ENCODE peak calls at places on chromosomes 6 and 20, in eight cellular contexts. U is foreskin fibroblast, I is cardiac fibroblast, P is WERI-Rb-1, C is cardiac muscle cell, D is mammary epithelial cell, X is GM23248, W is lower lobe of right lung. L is an unnamed sample.

GRCh38 chr20:8082025-8082424 is 50.0 kb upstream of the PLCB1 start:
- DNase-seq in U (no peak), I (peak), P (no peak), C (no peak), D (no peak), X (peak), W (no peak), L (no peak)

GRCh38 chr6:16130932-16131387 is 2.1 kb downstream of the MYLIP start:
- DNase-seq in U (peak), I (peak), P (no peak), C (peak), D (peak), X (peak), W (no peak), L (peak)

GRCh38 chr20:16124911-16125776 is 448.1 kb downstream of the KIF16B start:
- DNase-seq in U (no peak), I (no peak), P (no peak), C (no peak), D (no peak), X (no peak), W (no peak), L (no peak)

GRCh38 chr6:15427360-15428070 is 181.6 kb downstream of the JARID2 start:
- DNase-seq in U (no peak), I (no peak), P (no peak), C (no peak), D (peak), X (no peak), W (no peak), L (no peak)

GRCh38 chr20:38680492-38681118 is 43.7 kb upstream of the SLC32A1 start:
- DNase-seq in U (peak), I (peak), P (no peak), C (peak), D (peak), X (peak), W (no peak), L (no peak)

GRCh38 chr6:19749722-19750121 is 87.4 kb upstream of the ID4 start:
- DNase-seq in U (no peak), I (no peak), P (no peak), C (no peak), D (no peak), X (no peak), W (no peak), L (no peak)

GRCh38 chr6:158488065-158488464 is 71.8 kb upstream of the TMEM181 start:
- DNase-seq in U (peak), I (peak), P (no peak), C (no peak), D (peak), X (peak), W (no peak), L (peak)

GRCh38 chr20:58973866-58974265 is 7.2 kb upstream of the NELFCD start:
- DNase-seq in U (no peak), I (no peak), P (no peak), C (no peak), D (no peak), X (no peak), W (no peak), L (no peak)

GRCh38 chr20:20393207-20393606 is 25.3 kb downstream of the INSM1 start:
- DNase-seq in U (no peak), I (peak), P (no peak), C (no peak), D (no peak), X (peak), W (no peak), L (no peak)

GRCh38 chr6:156917213-156917612 is 140.0 kb downstream of the ARID1B start:
- DNase-seq in U (no peak), I (peak), P (no peak), C (no peak), D (no peak), X (no peak), W (no peak), L (no peak)

GRCh38 chr6:157240059-157240959 is 83.0 kb downstream of the TMEM242 start:
- DNase-seq in U (peak), I (peak), P (peak), C (no peak), D (no peak), X (peak), W (no peak), L (peak)

GRCh38 chr6:83884523-83884922 is 25.0 kb downstream of the CYB5R4 start:
- DNase-seq in U (peak), I (peak), P (no peak), C (peak), D (peak), X (peak), W (no peak), L (no peak)

GRCh38 chr20:55160996-55161395 is 685.6 kb downstream of the DOK5 start:
- DNase-seq in U (peak), I (no peak), P (no peak), C (no peak), D (peak), X (no peak), W (no peak), L (peak)

GRCh38 chr6:108996208-108996607 is 98.4 kb downstream of the SESN1 start:
- DNase-seq in U (no peak), I (no peak), P (no peak), C (no peak), D (no peak), X (no peak), W (no peak), L (no peak)

GRCh38 chr6:6368684-6369052 is 48.2 kb upstream of the F13A1 start:
- DNase-seq in U (no peak), I (no peak), P (no peak), C (no peak), D (no peak), X (no peak), W (no peak), L (no peak)

GRCh38 chr6:158251565-158251964 is 60.7 kb upstream of the TULP4 start:
- DNase-seq in U (no peak), I (no peak), P (no peak), C (no peak), D (no peak), X (no peak), W (no peak), L (no peak)

GRCh38 chr6:149834513-149835481 is 29.4 kb downstream of the LRP11 start:
- DNase-seq in U (no peak), I (peak), P (peak), C (peak), D (peak), X (peak), W (no peak), L (peak)

DNA sequence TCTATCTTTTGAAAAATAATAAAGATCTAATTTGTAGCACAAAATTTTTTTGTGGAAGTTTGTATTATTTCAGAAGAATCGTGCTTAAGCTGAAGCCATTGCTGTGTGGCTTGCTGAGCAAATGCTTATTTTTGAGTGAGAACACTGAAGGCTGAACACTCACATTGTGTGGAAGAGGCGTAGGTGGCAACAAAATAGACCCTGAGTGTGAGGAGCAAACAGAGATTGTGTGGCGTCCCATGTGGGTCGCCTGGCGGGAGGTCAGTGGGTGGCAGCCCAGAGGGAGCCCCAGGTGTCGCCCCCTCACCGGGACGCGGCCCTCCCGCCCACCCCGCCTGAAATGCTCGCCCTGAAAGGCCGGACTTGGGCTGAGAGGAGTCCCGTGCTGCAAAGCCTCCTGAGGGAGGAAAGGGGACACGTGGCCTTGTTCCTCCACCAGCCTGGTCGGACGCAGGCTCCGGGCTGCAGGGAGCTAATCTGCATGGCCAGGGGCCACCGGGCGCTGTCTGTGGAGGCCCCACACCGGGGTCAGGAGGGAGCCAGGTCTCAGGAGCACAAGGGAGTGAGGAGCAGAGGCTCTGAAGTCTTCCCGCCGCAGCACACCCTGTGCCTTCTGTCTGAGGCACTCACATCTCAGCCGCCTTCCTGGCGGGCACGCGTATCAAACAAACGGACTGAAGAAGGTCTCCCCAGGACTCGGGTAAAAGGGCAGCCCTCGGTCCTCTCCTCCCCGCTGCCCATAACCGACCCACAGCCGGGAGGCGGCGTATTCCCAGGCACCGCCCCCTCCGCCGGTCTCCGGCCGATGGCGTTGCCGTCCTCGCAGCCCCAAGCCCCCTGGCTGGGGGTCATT is 15.9 kb downstream of the DDO start:
- DNase-seq in U (peak), I (peak), P (no peak), C (no peak), D (no peak), X (peak), W (no peak), L (no peak)
- H3K4me3 ChIP-seq in U (peak), I (peak), P (no peak), C (no peak), D (no peak), X (peak), W (peak), L (no peak)

GRCh38 chr20:51595744-51596143 is 53.2 kb upstream of the NFATC2 start:
- DNase-seq in U (no peak), I (no peak), P (no peak), C (no peak), D (no peak), X (no peak), W (no peak), L (no peak)

GRCh38 chr20:51594206-51594998 is 51.9 kb upstream of the NFATC2 start:
- DNase-seq in U (no peak), I (no peak), P (no peak), C (no peak), D (no peak), X (no peak), W (no peak), L (no peak)

GRCh38 chr20:51593584-51593983 is 51.1 kb upstream of the NFATC2 start:
- DNase-seq in U (no peak), I (no peak), P (no peak), C (no peak), D (no peak), X (no peak), W (no peak), L (no peak)

GRCh38 chr20:51596656-51597388 is 54.3 kb upstream of the NFATC2 start:
- DNase-seq in U (peak), I (no peak), P (no peak), C (no peak), D (no peak), X (peak), W (no peak), L (no peak)

DNA sequence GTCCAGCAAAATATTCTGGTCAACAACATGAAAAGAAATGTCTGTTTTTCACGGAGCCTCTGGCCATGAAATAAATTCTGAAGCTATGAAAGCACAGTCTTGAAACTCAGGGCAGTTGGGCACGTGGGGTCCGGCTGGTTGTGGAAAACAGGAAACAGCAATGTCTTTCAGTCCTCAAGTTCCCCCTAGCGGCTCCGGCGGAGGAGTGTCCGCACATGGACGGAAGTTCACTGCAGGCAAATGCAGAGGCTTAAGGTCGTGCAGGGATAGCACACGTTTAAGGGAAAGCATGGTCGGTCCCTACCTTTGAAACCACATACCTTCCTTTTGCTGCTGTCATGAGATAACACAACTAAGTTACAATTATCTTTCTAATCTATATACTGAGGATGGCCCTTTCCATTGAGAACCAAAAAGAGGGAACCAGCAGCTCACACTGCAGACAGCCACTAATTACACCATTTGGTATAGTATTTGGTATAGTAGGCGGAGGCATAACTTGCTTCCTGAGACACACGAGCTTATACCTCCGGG is 52.5 kb upstream of the NFATC2 start:
- DNase-seq in U (peak), I (peak), P (peak), C (peak), D (peak), X (peak), W (peak), L (peak)
- H3K4me3 ChIP-seq in U (no peak), I (no peak), P (no peak), C (no peak), D (no peak), X (peak), W (no peak), L (no peak)

GRCh38 chr6:164398647-164399046 is 910.8 kb downstream of the C6orf118 start:
- DNase-seq in U (no peak), I (peak), P (no peak), C (no peak), D (no peak), X (no peak), W (no peak), L (no peak)

GRCh38 chr6:164401871-164402270 is 907.5 kb downstream of the C6orf118 start:
- DNase-seq in U (no peak), I (peak), P (no peak), C (no peak), D (no peak), X (peak), W (no peak), L (no peak)

GRCh38 chr6:164396071-164397047 is 913.0 kb downstream of the C6orf118 start:
- DNase-seq in U (no peak), I (peak), P (no peak), C (no peak), D (no peak), X (peak), W (no peak), L (no peak)
- H3K4me3 ChIP-seq in U (no peak), I (no peak), P (no peak), C (no peak), D (no peak), X (peak), W (peak), L (peak)

GRCh38 chr20:64245746-64246595 is 9.6 kb upstream of the PCMTD2 start:
- DNase-seq in U (no peak), I (no peak), P (no peak), C (no peak), D (no peak), X (no peak), W (no peak), L (no peak)
- H3K4me3 ChIP-seq in U (no peak), I (no peak), P (no peak), C (no peak), D (no peak), X (no peak), W (no peak), L (no peak)

GRCh38 chr20:50111120-50111828 is 1.7 kb downstream of the UBE2V1 start:
- DNase-seq in U (peak), I (peak), P (no peak), C (no peak), D (peak), X (peak), W (no peak), L (peak)
- H3K4me3 ChIP-seq in U (peak), I (peak), P (no peak), C (peak), D (peak), X (peak), W (peak), L (peak)

DNA sequence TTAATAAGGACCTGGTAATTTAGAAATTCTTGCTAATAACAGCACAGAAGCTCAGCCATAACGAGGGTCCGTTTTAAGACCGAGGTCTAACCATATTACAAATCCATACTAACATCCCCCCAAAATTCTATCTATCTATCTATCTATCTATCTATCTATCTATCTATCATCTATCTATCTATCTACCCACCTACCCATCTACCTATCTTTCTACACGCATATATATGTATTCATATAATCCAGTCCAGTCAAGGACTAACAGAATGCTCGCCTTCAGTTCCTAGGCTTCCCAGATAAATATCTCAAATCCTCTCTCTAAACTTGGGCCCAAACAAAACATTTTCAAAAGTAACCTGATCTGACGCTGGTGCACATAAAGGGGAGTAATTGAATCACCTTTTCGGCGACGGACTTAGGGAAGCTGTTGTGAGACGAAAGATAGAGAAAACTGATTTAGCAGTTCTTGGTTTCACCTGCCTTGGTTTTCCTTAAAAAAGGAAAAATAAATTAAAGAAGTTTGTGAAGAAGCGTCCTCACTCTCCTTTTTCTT is 14.5 kb downstream of the HMGN4 start:
- DNase-seq in U (no peak), I (no peak), P (no peak), C (no peak), D (no peak), X (no peak), W (no peak), L (no peak)
- H3K4me3 ChIP-seq in U (peak), I (peak), P (peak), C (peak), D (peak), X (peak), W (peak), L (peak)

DNA sequence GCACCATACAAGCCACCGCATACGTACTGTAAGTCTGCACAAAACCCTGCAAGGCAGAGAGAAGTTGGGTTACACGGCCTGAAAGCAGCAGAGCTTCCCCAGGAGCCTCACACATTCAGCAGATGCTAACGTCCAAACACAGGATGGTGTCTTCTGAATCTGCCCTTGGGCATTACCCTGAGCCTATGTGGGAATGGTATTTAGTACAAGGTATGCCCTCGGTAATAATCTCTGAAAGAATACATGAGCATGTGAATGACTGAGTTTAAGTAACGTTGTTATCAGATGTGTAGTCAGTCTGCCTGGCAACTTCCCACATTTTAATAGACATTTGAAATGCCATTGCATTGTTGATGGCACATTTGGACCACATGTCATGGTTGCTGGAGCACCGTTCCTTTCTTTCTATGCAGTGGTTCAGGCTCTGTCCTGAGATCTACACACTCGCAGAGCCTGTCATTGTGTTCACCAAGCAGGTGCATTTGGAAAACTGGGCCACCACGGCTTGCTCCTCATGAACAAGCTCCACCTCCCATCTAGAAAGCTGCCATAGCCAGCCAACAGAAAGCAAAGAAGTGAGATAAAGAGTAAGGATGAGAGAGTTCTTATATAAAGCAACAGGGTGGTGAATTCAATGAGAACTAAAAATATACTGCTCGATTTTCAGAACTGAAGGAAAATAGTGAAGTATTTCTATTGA is 136.5 kb upstream of the GGTLC1 start:
- DNase-seq in U (no peak), I (no peak), P (no peak), C (no peak), D (no peak), X (no peak), W (no peak), L (no peak)
- H3K4me3 ChIP-seq in U (no peak), I (no peak), P (no peak), C (no peak), D (no peak), X (no peak), W (no peak), L (no peak)

GRCh38 chr6:41705996-41706835 is 29.2 kb downstream of the TFEB start:
- DNase-seq in U (peak), I (peak), P (peak), C (peak), D (peak), X (peak), W (peak), L (peak)
- H3K4me3 ChIP-seq in U (no peak), I (no peak), P (no peak), C (no peak), D (no peak), X (no peak), W (peak), L (no peak)

GRCh38 chr6:160226118-160226541 is 32.5 kb downstream of the SLC22A2 start:
- DNase-seq in U (no peak), I (peak), P (no peak), C (no peak), D (no peak), X (no peak), W (no peak), L (no peak)

GRCh38 chr6:160221918-160222317 is 36.7 kb downstream of the SLC22A2 start:
- DNase-seq in U (no peak), I (no peak), P (no peak), C (no peak), D (no peak), X (no peak), W (no peak), L (no peak)

GRCh38 chr6:160227038-160227768 is 31.4 kb downstream of the SLC22A2 start:
- DNase-seq in U (no peak), I (no peak), P (no peak), C (no peak), D (no peak), X (no peak), W (no peak), L (no peak)

GRCh38 chr6:160222491-160222890 is 36.1 kb downstream of the SLC22A2 start:
- DNase-seq in U (no peak), I (no peak), P (no peak), C (no peak), D (no peak), X (no peak), W (no peak), L (no peak)

GRCh38 chr6:160224599-160225237 is 33.9 kb downstream of the SLC22A2 start:
- DNase-seq in U (no peak), I (no peak), P (no peak), C (no peak), D (no peak), X (no peak), W (no peak), L (no peak)
- H3K4me3 ChIP-seq in U (no peak), I (no peak), P (no peak), C (no peak), D (no peak), X (no peak), W (no peak), L (no peak)

L was measured in MG63.